ENCODE peak calls at places on chromosomes 7 and 10, in eight cellular contexts. A is NCI-H774, Y is NCI-H2081, P is HT-29, J is HS-27A, D is heart left ventricle, H is fibroblast of lung, E is GF-D8. M is an unnamed sample.

GRCh38 chr10:43238462-43238861 is 28.4 kb downstream of the RASGEF1A start:
- DNase-seq in A (no peak), Y (no peak), J (no peak), E (no peak), P (no peak), D (no peak), H (no peak), M (no peak)

GRCh38 chr7:149414745-149415390 is 46.0 kb downstream of the ZNF777 start:
- DNase-seq in A (no peak), E (no peak), P (no peak), H (peak; percentile 84), J (no peak), D (peak; percentile 65), Y (no peak), M (no peak)

GRCh38 chr10:59388577-59388976 is 26.2 kb upstream of the FAM13C start:
- DNase-seq in P (peak; percentile 14), Y (no peak), H (no peak), A (no peak), D (no peak), E (no peak), J (no peak), M (no peak)

GRCh38 chr10:68832596-68832995 is 5.3 kb downstream of the STOX1 start:
- DNase-seq in H (no peak), J (no peak), A (no peak), Y (no peak), D (no peak), E (no peak), P (no peak), M (no peak)

GRCh38 chr10:112763916-112764520 is 186.0 kb upstream of the TCF7L2 start:
- DNase-seq in H (peak; percentile 97), Y (no peak), E (no peak), D (no peak), P (no peak), A (no peak), J (peak; percentile 48), M (no peak)

GRCh38 chr7:73742338-73742752 is 3.7 kb upstream of the ABHD11 start:
- DNase-seq in J (no peak), A (no peak), E (no peak), D (no peak), P (peak; percentile 81), Y (peak; percentile 71), H (no peak), M (peak; percentile 78)

GRCh38 chr10:44963772-44964633 is 4.4 kb downstream of the RASSF4 start:
- DNase-seq in D (peak; percentile 91), J (no peak), A (no peak), H (peak; percentile 34), P (no peak), E (no peak), Y (no peak), M (no peak)

GRCh38 chr7:32059289-32060045 is 10.7 kb downstream of the PDE1C start:
- DNase-seq in P (no peak), Y (no peak), A (no peak), E (no peak), D (no peak), J (no peak), H (peak; percentile 84), M (no peak)

GRCh38 chr10:70558871-70559810 is 43.4 kb downstream of the PRF1 start:
- DNase-seq in P (peak; percentile 69), D (peak; percentile 78), E (no peak), A (peak; percentile 8), Y (no peak), H (peak; percentile 62), J (no peak), M (no peak)

GRCh38 chr10:110834622-110835219 is 37.0 kb upstream of the PDCD4 start:
- DNase-seq in Y (peak; percentile 24), P (no peak), H (peak; percentile 12), J (no peak), E (peak; percentile 9), D (peak; percentile 59), A (no peak), M (peak; percentile 35)

GRCh38 chr10:125779403-125780327 is 4.0 kb upstream of the MMP21 start:
- DNase-seq in Y (no peak), A (no peak), E (no peak), P (no peak), D (no peak), H (no peak), J (no peak), M (no peak)

GRCh38 chr10:35563266-35563891 is 41.8 kb upstream of the GJD4 start:
- DNase-seq in Y (peak; percentile 51), H (peak; percentile 60), D (peak; percentile 60), A (peak; percentile 38), P (peak; percentile 80), J (no peak), E (no peak), M (peak; percentile 3)

GRCh38 chr7:147483634-147484292 is 1106.8 kb upstream of the C7orf33 start:
- DNase-seq in P (no peak), H (peak; percentile 21), D (no peak), Y (no peak), A (no peak), E (no peak), J (peak; percentile 23), M (no peak)

GRCh38 chr7:106737202-106737562 is 76.2 kb upstream of the CCDC71L start:
- DNase-seq in D (no peak), J (no peak), P (peak; percentile 61), A (no peak), E (no peak), Y (peak; percentile 22), H (peak; percentile 45), M (no peak)

GRCh38 chr7:120877706-120878105 is 19.8 kb upstream of the TSPAN12 start:
- DNase-seq in J (no peak), A (no peak), E (no peak), H (no peak), D (no peak), Y (no peak), P (no peak), M (no peak)

GRCh38 chr7:128831178-128831993 is 1.2 kb downstream of the FLNC start:
- DNase-seq in H (peak; percentile 87), D (peak; percentile 83), E (no peak), A (no peak), J (no peak), Y (no peak), P (no peak), M (no peak)

GRCh38 chr10:24287559-24288195 is 78.7 kb downstream of the KIAA1217 start:
- DNase-seq in D (no peak), Y (no peak), E (no peak), A (no peak), P (peak; percentile 8), J (no peak), H (no peak), M (no peak)

GRCh38 chr7:400901-401485 is 111.0 kb downstream of the FOXL3 start:
- DNase-seq in P (no peak), J (no peak), E (no peak), D (no peak), H (no peak), A (no peak), Y (no peak), M (no peak)

GRCh38 chr7:139673230-139673629 is 104.6 kb downstream of the HIPK2 start:
- DNase-seq in P (no peak), H (no peak), D (no peak), A (no peak), E (no peak), J (no peak), Y (no peak), M (no peak)

GRCh38 chr10:23345861-23346260 is 1.3 kb upstream of the C10orf67 start:
- DNase-seq in H (peak; percentile 91), Y (no peak), P (peak; percentile 67), J (no peak), D (no peak), E (no peak), A (no peak), M (no peak)

GRCh38 chr10:77004917-77005564 is 632.6 kb downstream of the KCNMA1 start:
- DNase-seq in J (no peak), E (no peak), H (peak; percentile 52), Y (peak; percentile 39), P (peak; percentile 63), D (no peak), A (peak; percentile 11), M (peak; percentile 1)

GRCh38 chr7:28362812-28363211 is 49.5 kb upstream of the CREB5 start:
- DNase-seq in J (no peak), P (no peak), H (no peak), A (no peak), E (no peak), D (no peak), Y (no peak), M (no peak)

GRCh38 chr10:120451968-120452367 is 5.1 kb upstream of the PLPP4 start:
- DNase-seq in A (no peak), Y (no peak), J (no peak), P (no peak), H (no peak), E (no peak), D (no peak), M (no peak)

GRCh38 chr7:115631782-115632181 is 398.8 kb downstream of the TFEC start:
- DNase-seq in H (no peak), E (no peak), J (no peak), A (no peak), Y (no peak), P (peak; percentile 9), D (no peak), M (no peak)